ENCODE peak calls at places on chromosomes 2 and 18, in six cellular contexts. I is pancreas, K is Panc1, Z is cardiac fibroblast, S is HCT116, N is left lung. H is an unnamed sample.
A peak's percentile ranks its signal among the peaks of the same experiment; 100 is the strongest.

GRCh38 chr2:69625078-69625788 is 18.3 kb downstream of the AAK1 start:
- DNase-seq in Z (no peak), N (no peak), K (no peak), S (no peak), I (no peak), H (no peak)

GRCh38 chr18:5294113-5294617 is 1.4 kb downstream of the ZBTB14 start:
- DNase-seq in Z (peak; percentile 5), I (peak; percentile 69), N (peak; percentile 48), K (no peak), S (no peak), H (no peak)

GRCh38 chr18:10297079-10297478 is 157.4 kb upstream of the APCDD1 start:
- DNase-seq in I (no peak), S (no peak), N (no peak), Z (no peak), K (no peak), H (no peak)

GRCh38 chr2:105652014-105652796 is 92.5 kb upstream of the NCK2 start:
- DNase-seq in I (no peak), K (no peak), N (no peak), Z (no peak), S (no peak), H (no peak)

GRCh38 chr18:8632386-8632785 is 23.1 kb downstream of the RAB12 start:
- DNase-seq in I (no peak), Z (no peak), N (no peak), S (no peak), K (no peak), H (no peak)

GRCh38 chr18:75029456-75029855 is 179.5 kb downstream of the PTGR3 start:
- DNase-seq in I (no peak), Z (no peak), K (no peak), S (no peak), N (no peak), H (no peak)

GRCh38 chr2:136422512-136422911 is 304.6 kb upstream of the CXCR4 start:
- DNase-seq in I (no peak), Z (no peak), S (no peak), N (no peak), K (no peak), H (no peak)

GRCh38 chr2:3207091-3207491 is 170.5 kb downstream of the EIPR1 start:
- DNase-seq in K (no peak), I (no peak), N (no peak), Z (no peak), S (no peak), H (no peak)

GRCh38 chr2:9033385-9034175 is 30.1 kb upstream of the MBOAT2 start:
- DNase-seq in Z (no peak), K (no peak), I (no peak), S (no peak), N (no peak), H (no peak)

DNA sequence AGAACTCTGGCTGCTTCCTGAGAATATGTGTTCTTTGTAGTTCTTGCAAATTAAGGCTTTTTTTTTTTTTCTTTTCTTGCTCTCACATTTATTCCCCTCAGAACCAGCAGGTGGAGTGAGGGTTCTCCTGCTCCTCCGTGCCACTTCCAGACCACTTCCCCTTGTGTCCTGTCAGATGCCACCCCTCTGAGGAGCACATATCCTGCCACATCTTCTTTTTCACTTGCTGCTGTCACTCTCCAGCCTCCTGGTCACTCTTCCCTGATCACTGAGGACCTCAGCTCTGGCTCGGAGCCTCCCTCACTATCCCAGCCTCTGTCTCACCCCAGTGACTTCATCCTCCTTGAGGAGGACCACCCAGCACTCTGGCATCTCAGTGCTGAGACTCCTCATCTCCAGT is 100.5 kb downstream of the TACR1 start:
- DNase-seq in K (no peak), S (no peak), Z (peak; percentile 48), I (no peak), N (no peak), H (no peak)
- TF ChIP-seq CTCF in K (peak; percentile 67), S (peak; percentile 52), Z (peak; percentile 61), I (no peak), N (no peak), H (peak; percentile 46)

DNA sequence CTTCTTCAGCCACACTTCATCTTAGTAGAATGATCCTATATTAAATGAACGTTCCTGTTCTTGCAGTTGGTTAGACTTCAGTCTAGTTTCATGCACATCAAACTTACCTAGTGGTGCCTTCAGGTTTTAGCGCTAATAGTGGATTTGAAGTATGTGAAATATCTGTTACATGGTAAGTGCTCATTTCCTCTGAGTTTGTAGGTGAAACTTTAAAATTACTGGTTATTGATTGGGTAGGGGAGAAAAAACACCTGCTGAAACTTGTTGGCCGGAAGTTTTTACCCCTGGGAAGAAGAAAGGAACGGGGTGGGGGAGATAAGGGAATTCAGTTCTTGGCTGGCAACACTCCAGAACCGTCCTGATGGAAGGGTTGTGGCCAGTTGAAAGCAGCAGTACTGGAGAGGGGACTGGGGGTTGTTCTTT is 112.8 kb downstream of the SPTBN1 start:
- DNase-seq in N (no peak), Z (no peak), I (no peak), S (no peak), K (no peak), H (no peak)
- H3K4me3 ChIP-seq in N (no peak overlapping the region), Z (no peak overlapping the region), I (no peak overlapping the region), S (no peak overlapping the region), K (no peak overlapping the region), H (no peak overlapping the region)

GRCh38 chr2:238305965-238306679 is 14.2 kb upstream of the TRAF3IP1 start:
- DNase-seq in S (no peak), N (no peak), I (no peak), K (no peak), Z (no peak), H (no peak)

GRCh38 chr2:238306680-238306998 is 13.7 kb upstream of the TRAF3IP1 start:
- DNase-seq in Z (no peak), N (peak; percentile 11), K (no peak), S (no peak), I (no peak), H (no peak)

GRCh38 chr2:238302751-238303150 is 14.3 kb upstream of the PER2 start:
- DNase-seq in S (no peak), I (no peak), N (peak; percentile 26), Z (no peak), K (no peak), H (no peak)

GRCh38 chr2:238304116-238304515 is 15.7 kb upstream of the PER2 start:
- DNase-seq in Z (no peak), N (peak; percentile 24), K (no peak), I (no peak), S (no peak), H (no peak)

GRCh38 chr2:238305092-238305862 is 15.0 kb upstream of the TRAF3IP1 start:
- DNase-seq in K (no peak), N (peak; percentile 19), I (no peak), S (no peak), Z (no peak), H (no peak)
- TF ChIP-seq CTCF in K (peak; percentile 55), N (peak; percentile 14), I (no peak), S (peak; percentile 53), Z (peak; percentile 29), H (peak; percentile 17)

DNA sequence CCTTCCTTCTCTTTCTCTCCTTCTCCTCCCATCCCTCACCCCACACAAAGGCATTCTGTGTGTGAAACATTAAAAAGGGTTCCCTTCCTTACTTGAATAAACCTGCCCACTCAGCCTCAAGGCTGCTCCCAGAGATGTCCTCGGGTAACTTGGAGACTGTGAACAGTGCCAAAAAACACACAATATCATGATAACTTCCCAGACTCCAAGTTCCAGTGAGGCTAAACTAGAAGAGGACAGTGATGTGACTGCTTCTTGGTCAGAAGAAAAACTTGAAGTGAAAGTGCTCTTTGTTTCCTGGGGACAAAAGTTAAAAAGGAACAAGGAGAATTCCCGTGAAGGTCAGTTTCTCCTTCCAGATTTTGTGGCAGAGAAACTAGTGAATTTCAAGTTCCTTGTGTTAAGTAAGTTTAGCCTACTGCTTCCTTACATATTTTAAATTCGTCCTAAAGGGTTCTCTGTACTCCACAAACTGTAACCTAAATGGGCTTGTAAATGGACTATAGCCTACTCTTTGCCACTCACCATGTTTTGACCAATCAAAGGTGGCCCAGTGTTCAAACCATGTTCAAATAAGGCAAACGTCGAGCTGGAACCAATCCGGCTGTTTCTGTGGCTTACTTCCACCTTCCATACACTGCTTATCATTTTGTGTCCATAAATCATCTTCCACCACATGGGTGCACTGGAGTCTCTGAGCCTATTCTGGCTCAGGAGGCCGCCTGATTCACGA is 20.5 kb downstream of the TPRKB start:
- DNase-seq in N (no peak), S (no peak), I (no peak), K (no peak), Z (peak; percentile 50), H (no peak)
- H3K4me3 ChIP-seq in N (peak overlapping the region; percentile 2), S (no peak overlapping the region), I (no peak overlapping the region), K (no peak overlapping the region), Z (no peak overlapping the region), H (no peak overlapping the region)

DNA sequence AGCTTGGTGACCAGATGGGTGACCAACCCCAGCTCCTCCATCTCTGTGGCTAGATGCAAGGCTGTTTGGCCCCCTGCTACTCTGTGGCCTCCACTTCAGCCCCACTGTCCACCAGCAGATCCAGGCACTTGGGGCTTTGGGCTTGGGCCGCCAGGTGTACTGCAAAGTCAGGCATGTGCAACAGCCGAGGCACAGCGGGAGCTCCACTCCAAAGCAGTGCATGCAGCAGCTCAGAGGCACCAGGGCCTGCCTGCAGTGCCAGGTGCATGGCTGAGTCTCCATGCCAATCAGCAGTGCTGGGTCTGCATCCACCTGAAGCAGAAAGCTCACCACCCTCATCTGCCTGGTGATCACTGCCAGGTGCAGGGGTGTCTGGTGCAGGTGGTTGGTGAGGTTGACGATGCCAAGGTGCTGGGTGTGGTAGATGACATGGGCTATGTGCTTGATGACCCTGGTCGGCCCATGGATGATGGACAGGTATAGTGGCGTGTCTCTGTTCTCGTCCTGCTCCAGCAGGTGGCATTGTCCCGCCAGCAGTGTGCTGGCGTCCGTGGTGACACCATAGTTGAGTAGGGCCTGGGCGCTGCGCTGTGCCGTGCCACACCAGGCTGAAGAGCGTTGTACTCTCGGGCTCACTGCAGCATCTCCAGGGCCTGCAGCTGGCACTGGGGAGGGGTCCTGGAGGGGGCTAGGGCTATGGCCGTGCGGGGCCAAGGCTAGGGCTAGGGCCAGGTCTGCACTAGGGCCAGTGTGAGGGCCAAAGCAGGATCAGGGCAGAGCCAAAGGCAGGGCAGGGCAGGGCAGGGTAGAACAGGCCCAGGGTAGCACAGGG is 1.0 kb upstream of the ANKRD62 start:
- DNase-seq in S (peak; percentile 13), K (no peak), N (no peak), I (peak; percentile 91), Z (no peak), H (no peak)
- TF ChIP-seq CTCF in S (peak; percentile 60), K (peak; percentile 85), N (no peak), I (no peak), Z (no peak), H (peak; percentile 96)

GRCh38 chr2:72914226-72915075 is 2.9 kb upstream of the EMX1 start:
- DNase-seq in N (no peak), S (no peak), Z (no peak), I (no peak), K (no peak), H (no peak)
- H3K4me3 ChIP-seq in N (no peak overlapping the region), S (no peak overlapping the region), Z (no peak overlapping the region), I (no peak overlapping the region), K (no peak overlapping the region), H (no peak overlapping the region)

H was measured in LNCaP clone FGC.